ENCODE peak calls at places on chromosomes 7 and 10, in four cellular contexts. One of them, this sample, is unnamed. For H3K4me1, the result is how much of the 10 kb centered on the place peaks cover.

GRCh38 chr7:137661634-137662033 is 185.1 kb downstream of the DGKI start:
- DNase-seq in SJCRH30: no peak
- DNase-seq in left lung: no peak
- DNase-seq in A549: no peak
- DNase-seq in this sample: no peak

GRCh38 chr10:113381906-113382562 is 170.8 kb upstream of the HABP2 start:
- DNase-seq in A549: no peak
- DNase-seq in left lung: no peak
- DNase-seq in SJCRH30: no peak
- DNase-seq in this sample: peak

GRCh38 chr7:32061346-32061745 is 8.9 kb downstream of the PDE1C start:
- DNase-seq in left lung: peak
- DNase-seq in A549: no peak
- DNase-seq in SJCRH30: no peak
- DNase-seq in this sample: no peak

GRCh38 chr7:79531116-79531515 is 77.6 kb upstream of the MAGI2 start:
- DNase-seq in A549: no peak
- DNase-seq in left lung: no peak
- DNase-seq in SJCRH30: no peak
- DNase-seq in this sample: no peak

GRCh38 chr7:104296900-104297299 is 31.5 kb upstream of the LHFPL3 start:
- DNase-seq in A549: no peak
- DNase-seq in left lung: no peak
- DNase-seq in SJCRH30: no peak
- DNase-seq in this sample: no peak

GRCh38 chr7:29248713-29249382 is 54.3 kb downstream of the CHN2 start:
- DNase-seq in SJCRH30: no peak
- DNase-seq in A549: no peak
- DNase-seq in left lung: no peak
- DNase-seq in this sample: peak

GRCh38 chr7:22669692-22670421 is 57.1 kb upstream of the IL6 start:
- DNase-seq in left lung: no peak
- DNase-seq in A549: no peak
- DNase-seq in SJCRH30: no peak
- DNase-seq in this sample: no peak

GRCh38 chr7:64849250-64849923 is 53.7 kb upstream of the ZNF273 start:
- DNase-seq in SJCRH30: peak
- DNase-seq in A549: no peak
- DNase-seq in left lung: no peak
- DNase-seq in this sample: no peak

GRCh38 chr7:38215115-38215514 is 37.1 kb downstream of the STARD3NL start:
- DNase-seq in A549: no peak
- DNase-seq in left lung: no peak
- DNase-seq in SJCRH30: no peak
- DNase-seq in this sample: peak

GRCh38 chr10:29386347-29386999 is 97.6 kb downstream of the LYZL1 start:
- DNase-seq in A549: peak
- DNase-seq in left lung: no peak
- DNase-seq in SJCRH30: no peak
- DNase-seq in this sample: peak

GRCh38 chr7:53596230-53596629 is 560.8 kb downstream of the POM121L12 start:
- DNase-seq in left lung: no peak
- DNase-seq in SJCRH30: peak
- DNase-seq in A549: no peak
- DNase-seq in this sample: no peak

GRCh38 chr10:99346247-99346646 is 17.1 kb downstream of the CNNM1 start:
- DNase-seq in A549: peak
- DNase-seq in SJCRH30: peak
- DNase-seq in left lung: no peak
- DNase-seq in this sample: no peak

GRCh38 chr10:2839081-2839725 is 228.1 kb upstream of the PFKP start:
- DNase-seq in A549: peak
- DNase-seq in left lung: no peak
- DNase-seq in SJCRH30: peak
- DNase-seq in this sample: peak

GRCh38 chr10:117163061-117163953 is 25.2 kb upstream of the VAX1 start:
- DNase-seq in left lung: no peak
- DNase-seq in A549: peak
- DNase-seq in SJCRH30: peak
- DNase-seq in this sample: no peak

GRCh38 chr10:29064665-29065064 is 224.2 kb upstream of the LYZL1 start:
- DNase-seq in left lung: no peak
- DNase-seq in A549: peak
- DNase-seq in SJCRH30: no peak
- DNase-seq in this sample: no peak

GRCh38 chr7:101792051-101792651 is 25.3 kb upstream of the CUX1 start:
- DNase-seq in SJCRH30: peak
- DNase-seq in A549: no peak
- DNase-seq in left lung: no peak
- DNase-seq in this sample: no peak
- H3K27ac ChIP-seq in SJCRH30: no peak
- H3K27ac ChIP-seq in A549: no peak
- H3K27ac ChIP-seq in left lung: no peak
- H3K27ac ChIP-seq in this sample: no peak

GRCh38 chr10:119638982-119639381 is 12.2 kb upstream of the BAG3 start:
- DNase-seq in A549: no peak
- DNase-seq in left lung: no peak
- DNase-seq in SJCRH30: no peak
- DNase-seq in this sample: no peak
- H3K4me1 ChIP-seq in A549: under half
- H3K4me1 ChIP-seq in left lung: under half
- H3K4me1 ChIP-seq in SJCRH30: under half
- H3K4me1 ChIP-seq in this sample: under half

DNA sequence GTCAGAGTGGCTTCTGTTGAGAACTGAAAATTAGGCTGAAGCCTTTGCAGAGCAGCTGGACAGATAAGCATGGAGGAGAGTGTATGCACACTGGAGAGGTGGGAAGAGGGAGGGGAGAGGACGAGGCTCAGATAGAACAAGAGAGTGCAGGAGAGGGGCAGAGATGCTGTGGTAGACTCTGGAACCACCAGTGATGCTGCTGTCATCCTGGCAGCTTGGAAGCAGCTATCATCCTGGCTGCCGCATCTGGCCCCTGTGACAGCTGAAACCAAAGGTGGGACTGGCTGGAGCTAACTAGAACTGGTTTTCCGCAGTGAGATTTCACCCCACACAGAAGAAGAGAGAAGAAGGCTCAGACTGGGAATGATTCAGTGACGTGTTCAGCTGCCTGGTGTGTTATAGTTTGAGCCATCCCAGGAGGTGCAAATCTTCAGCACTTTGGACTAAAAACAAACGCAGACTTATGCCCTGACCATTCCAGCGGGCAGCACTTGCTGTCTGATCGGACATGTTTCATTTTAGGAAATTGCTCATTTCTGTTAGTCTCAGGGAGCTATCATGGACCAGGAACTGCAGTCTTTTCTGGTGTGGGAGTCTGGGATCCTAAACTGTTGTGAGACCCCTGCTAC is 38.4 kb downstream of the EEPD1 start:
- DNase-seq in SJCRH30: no peak
- DNase-seq in A549: no peak
- DNase-seq in left lung: no peak
- DNase-seq in this sample: no peak
- H3K27ac ChIP-seq in SJCRH30: no peak
- H3K27ac ChIP-seq in A549: no peak
- H3K27ac ChIP-seq in left lung: peak
- H3K27ac ChIP-seq in this sample: no peak

DNA sequence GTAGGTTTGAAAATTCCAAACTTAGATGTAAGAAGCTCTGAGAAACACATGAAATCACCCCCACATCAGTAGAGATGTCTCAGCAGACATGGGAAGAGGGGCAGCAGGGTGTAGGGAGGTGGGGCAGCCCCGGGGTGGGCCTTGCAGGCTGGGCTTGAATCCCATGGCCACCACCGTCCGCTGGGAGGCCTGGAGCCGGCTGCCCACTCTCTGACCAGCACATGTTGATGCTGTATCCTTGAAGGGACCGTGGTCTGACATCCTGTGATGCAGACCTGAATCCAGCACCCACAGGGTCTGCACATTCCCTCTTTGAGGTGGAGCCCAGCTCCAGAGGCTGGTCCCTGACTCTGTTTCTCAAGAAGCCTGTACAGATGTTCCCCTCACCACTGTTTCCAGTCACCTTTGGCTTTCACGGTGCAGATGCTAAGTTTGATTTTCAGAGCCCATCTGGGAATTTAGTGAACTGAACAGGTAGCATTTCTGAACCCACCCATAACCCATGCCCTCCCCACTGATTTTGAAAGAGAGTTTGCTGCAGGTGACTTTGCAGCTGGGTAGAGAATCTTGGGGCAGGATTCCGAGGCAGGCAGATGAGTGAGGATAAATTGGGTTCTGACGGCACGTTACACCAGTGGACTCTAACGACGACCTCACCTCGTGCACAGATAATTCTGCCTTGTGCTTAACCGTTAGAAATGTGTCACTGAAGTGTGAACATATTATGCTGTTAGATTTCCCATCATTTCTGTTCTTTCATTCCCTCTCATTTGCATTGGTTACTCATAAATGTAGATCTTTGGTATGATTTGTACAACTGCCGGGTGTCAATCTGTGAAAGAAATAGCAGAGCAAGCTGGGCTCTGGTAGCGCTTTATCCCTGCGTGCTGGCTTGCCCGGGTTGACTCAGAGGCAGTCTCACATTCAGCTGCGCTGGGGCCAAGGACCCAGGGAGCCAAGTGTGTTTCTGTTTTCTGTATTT is 45.7 kb downstream of the IKZF1 start:
- DNase-seq in A549: no peak
- DNase-seq in left lung: no peak
- DNase-seq in SJCRH30: no peak
- DNase-seq in this sample: no peak
- H3K4me1 ChIP-seq in A549: under half
- H3K4me1 ChIP-seq in left lung: under half
- H3K4me1 ChIP-seq in SJCRH30: under half
- H3K4me1 ChIP-seq in this sample: under half

DNA sequence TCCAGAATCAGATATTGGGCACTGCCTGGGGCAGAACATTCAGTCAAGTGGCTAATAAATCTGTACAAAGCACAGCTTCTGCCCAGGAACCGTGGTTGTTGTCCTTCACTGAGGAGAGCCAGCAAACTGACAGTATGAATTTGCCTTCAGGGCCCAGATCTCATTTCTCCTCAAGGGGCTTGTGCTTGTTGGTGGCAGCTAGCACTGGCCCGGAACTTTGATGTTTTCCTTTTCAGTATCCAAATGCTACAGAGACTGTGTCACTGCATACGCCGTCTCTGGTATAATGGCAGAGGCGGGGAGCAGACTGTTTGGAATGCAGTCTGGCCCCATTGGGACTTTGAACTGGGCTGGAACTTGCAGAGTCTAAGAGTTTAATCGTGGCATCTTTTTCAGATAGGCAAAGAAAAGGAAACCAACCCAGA is 30.4 kb upstream of the ADD3 start:
- DNase-seq in SJCRH30: no peak
- DNase-seq in A549: peak
- DNase-seq in left lung: no peak
- DNase-seq in this sample: peak
- H3K27ac ChIP-seq in SJCRH30: no peak
- H3K27ac ChIP-seq in A549: peak
- H3K27ac ChIP-seq in left lung: no peak
- H3K27ac ChIP-seq in this sample: peak

DNA sequence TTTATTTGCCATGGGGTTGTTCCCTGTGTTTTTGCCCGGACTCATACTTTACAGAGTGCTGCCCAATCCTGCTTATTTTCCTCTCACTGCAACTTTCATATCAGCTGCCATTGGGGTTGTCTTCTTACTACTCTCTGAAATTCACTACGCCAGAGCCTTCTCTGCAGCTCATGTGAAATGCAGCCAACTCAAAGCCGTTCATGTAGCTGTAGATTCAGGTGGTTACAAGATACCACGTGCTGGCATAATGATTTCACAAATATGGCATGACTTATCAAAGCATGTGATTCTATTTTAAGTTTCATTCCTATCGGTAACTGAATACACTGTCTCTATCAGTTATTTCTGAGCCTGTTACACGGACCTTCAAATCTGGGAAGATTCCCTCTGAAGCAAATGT is 130.3 kb upstream of the WNT16 start:
- DNase-seq in SJCRH30: no peak
- DNase-seq in A549: no peak
- DNase-seq in left lung: no peak
- DNase-seq in this sample: no peak
- H3K4me1 ChIP-seq in SJCRH30: under half
- H3K4me1 ChIP-seq in A549: under half
- H3K4me1 ChIP-seq in left lung: under half
- H3K4me1 ChIP-seq in this sample: under half

GRCh38 chr10:94617389-94617944 is 66.1 kb upstream of the CYP2C18 start:
- DNase-seq in A549: no peak
- DNase-seq in SJCRH30: no peak
- DNase-seq in left lung: no peak
- DNase-seq in this sample: peak

DNA sequence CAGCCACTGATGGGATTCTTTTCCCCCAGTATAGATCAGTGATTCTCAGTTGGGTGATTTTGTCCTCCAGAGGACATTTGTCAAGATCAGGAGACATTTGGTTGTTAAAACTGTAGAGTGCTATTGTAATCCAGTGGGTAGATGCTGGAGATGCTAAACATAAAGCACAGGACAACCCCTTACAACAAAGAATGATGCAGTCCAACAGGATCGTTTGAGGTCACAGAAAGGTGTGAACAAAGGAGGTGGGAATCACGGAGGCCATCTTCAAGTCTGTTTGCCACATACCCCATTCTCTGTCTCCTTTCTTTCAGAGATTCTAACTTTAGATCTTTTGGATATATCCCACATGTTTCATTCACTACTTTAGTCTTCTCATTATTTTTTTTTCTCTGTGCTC is 69.0 kb downstream of the HELLS start:
- DNase-seq in SJCRH30: no peak
- DNase-seq in left lung: no peak
- DNase-seq in A549: no peak
- DNase-seq in this sample: no peak
- H3K27ac ChIP-seq in SJCRH30: no peak
- H3K27ac ChIP-seq in left lung: no peak
- H3K27ac ChIP-seq in A549: no peak
- H3K27ac ChIP-seq in this sample: no peak

DNA sequence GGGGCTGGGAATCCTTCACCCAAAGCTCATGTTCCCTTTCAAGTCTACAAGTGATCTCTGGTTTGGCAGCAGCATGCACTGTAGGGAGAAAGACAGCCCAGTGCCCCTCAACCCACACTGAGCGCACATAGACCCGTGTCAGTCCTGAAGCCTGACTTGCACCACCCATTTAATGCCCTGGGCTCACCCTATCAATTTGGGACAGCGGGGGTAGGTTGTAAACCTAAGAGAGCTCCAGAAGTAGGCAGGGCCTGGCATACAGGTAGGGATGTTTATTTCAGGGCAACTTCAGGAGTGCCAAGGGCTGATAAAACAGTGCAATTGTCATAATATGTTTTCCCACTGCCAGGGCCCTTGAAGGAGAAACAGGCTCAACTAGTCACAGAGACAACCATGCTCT is 3.5 kb upstream of the ATP6V0E2 start:
- DNase-seq in SJCRH30: no peak
- DNase-seq in A549: no peak
- DNase-seq in left lung: no peak
- DNase-seq in this sample: no peak
- H3K4me1 ChIP-seq in SJCRH30: under half
- H3K4me1 ChIP-seq in A549: under half
- H3K4me1 ChIP-seq in left lung: under half
- H3K4me1 ChIP-seq in this sample: under half